ENCODE peak calls at places on chromosome 20, in six cellular contexts. M is IMR-90, Y is mesenchymal stem cell, N is trophoblast cell, C is neuronal stem cell, G is H1. R is an unnamed sample.

GRCh38 chr20:34724172-34724571 is 20.0 kb downstream of the TP53INP2 start:
- DNase-seq in M (no peak), Y (no peak), N (peak; percentile 56), C (no peak), G (no peak), R (no peak)

GRCh38 chr20:8361008-8361652 is 229.1 kb downstream of the PLCB1 start:
- DNase-seq in M (peak; percentile 58), Y (peak; percentile 12), N (peak; percentile 37), C (no peak), G (no peak), R (peak; percentile 33)

GRCh38 chr20:13492001-13492480 is 146.7 kb downstream of the TASP1 start:
- DNase-seq in M (peak; percentile 72), Y (peak; percentile 40), N (peak; percentile 20), C (peak; percentile 68), G (no peak), R (peak; percentile 88)

GRCh38 chr20:19264191-19264590 is 51.7 kb downstream of the SLC24A3 start:
- DNase-seq in M (no peak), Y (no peak), N (no peak), C (no peak), G (no peak), R (no peak)

GRCh38 chr20:20079102-20079784 is 26.9 kb downstream of the CFAP61 start:
- DNase-seq in M (no peak), Y (no peak), N (no peak), C (no peak), G (no peak), R (no peak)

GRCh38 chr20:57632286-57632685 is 12.1 kb upstream of the ZBP1 start:
- DNase-seq in M (no peak), Y (no peak), N (no peak), C (no peak), G (no peak), R (no peak)

GRCh38 chr20:53413188-53413631 is 180.4 kb downstream of the ZNF217 start:
- DNase-seq in M (no peak), Y (no peak), N (peak; percentile 80), C (peak; percentile 8), G (peak; percentile 86), R (peak; percentile 89)

GRCh38 chr20:10447028-10447427 is 11.9 kb downstream of the SLX4IP start:
- DNase-seq in M (peak; percentile 84), Y (peak; percentile 51), N (no peak), C (no peak), G (no peak), R (no peak)

GRCh38 chr20:58544891-58545290 is 29.7 kb upstream of the APCDD1L start:
- DNase-seq in M (no peak), Y (no peak), N (no peak), C (no peak), G (peak; percentile 22), R (no peak)

GRCh38 chr20:36270744-36271638 is 34.7 kb downstream of the AAR2 start:
- DNase-seq in M (no peak), Y (no peak), N (peak; percentile 6), C (no peak), G (no peak), R (peak; percentile 45)

GRCh38 chr20:6533828-6534388 is 233.6 kb upstream of the BMP2 start:
- DNase-seq in M (peak; percentile 88), Y (peak; percentile 81), N (peak; percentile 8), C (no peak), G (no peak), R (no peak)

GRCh38 chr20:37333130-37333847 is 12.7 kb upstream of the SRC start:
- DNase-seq in M (no peak), Y (no peak), N (no peak), C (no peak), G (no peak), R (no peak)
- H4K8ac ChIP-seq in M (no peak overlapping the region), Y (no peak overlapping the region), N (peak overlapping the region; percentile 68), C (no peak overlapping the region), G (peak overlapping the region; percentile 20), R (no peak overlapping the region)

GRCh38 chr20:43658068-43658722 is 8.7 kb upstream of the MYBL2 start:
- DNase-seq in M (peak; percentile 18), Y (peak; percentile 77), N (no peak), C (no peak), G (no peak), R (no peak)

GRCh38 chr20:43655937-43656336 is 11.0 kb upstream of the MYBL2 start:
- DNase-seq in M (no peak), Y (no peak), N (no peak), C (no peak), G (no peak), R (no peak)

GRCh38 chr20:43653966-43654365 is 12.9 kb upstream of the MYBL2 start:
- DNase-seq in M (no peak), Y (no peak), N (no peak), C (no peak), G (no peak), R (no peak)

GRCh38 chr20:43662943-43663655 is 3.8 kb upstream of the MYBL2 start:
- DNase-seq in M (peak; percentile 34), Y (peak; percentile 11), N (peak; percentile 46), C (no peak), G (no peak), R (no peak)

GRCh38 chr20:43658723-43659419 is 8.0 kb upstream of the MYBL2 start:
- DNase-seq in M (no peak), Y (no peak), N (no peak), C (no peak), G (no peak), R (no peak)
- H3K36me3 ChIP-seq in M (no peaks in the 10 kb centered on the region), Y (no peaks in the 10 kb centered on the region), N (no peaks in the 10 kb centered on the region), C (no peaks in the 10 kb centered on the region), G (no peaks in the 10 kb centered on the region), R (no peaks in the 10 kb centered on the region)

GRCh38 chr20:45970646-45971424 is 1.2 kb downstream of the ZNF335 start:
- DNase-seq in M (peak; percentile 19), Y (peak; percentile 24), N (peak; percentile 49), C (no peak), G (no peak), R (no peak)

GRCh38 chr20:45971425-45971674 is 653 bp downstream of the ZNF335 start:
- DNase-seq in M (no peak), Y (no peak), N (peak; percentile 63), C (no peak), G (no peak), R (no peak)

GRCh38 chr20:45972500-45973183 is 639 bp upstream of the ZNF335 start:
- DNase-seq in M (no peak), Y (no peak), N (peak; percentile 99), C (no peak), G (no peak), R (no peak)

GRCh38 chr20:45969712-45970634 is 2.0 kb downstream of the ZNF335 start:
- DNase-seq in M (peak; percentile 64), Y (peak; percentile 74), N (peak; percentile 69), C (peak; percentile 45), G (no peak), R (peak; percentile 87)

GRCh38 chr20:45971675-45972499 is at the start of gene ZNF335:
- DNase-seq in M (peak; percentile 96), Y (peak; percentile 97), N (peak; percentile 95), C (peak; percentile 98), G (peak; percentile 96), R (peak; percentile 97)
- H4K8ac ChIP-seq in M (peak within 1 kb of the TSS; percentile 99), Y (peak within 1 kb of the TSS; percentile 98), N (peak within 1 kb of the TSS; percentile 100), C (peak within 1 kb of the TSS; percentile 97), G (peak within 1 kb of the TSS; percentile 100), R (no peak within 1 kb of the TSS)

GRCh38 chr20:32440758-32441078 is 82.6 kb downstream of the ASXL1 start:
- DNase-seq in M (no peak), Y (no peak), N (no peak), C (no peak), G (no peak), R (no peak)
- H3K36me3 ChIP-seq in M (peaks cover 58% of the 10 kb centered on the region), Y (peaks cover 64% of the 10 kb centered on the region), N (peaks cover 38% of the 10 kb centered on the region), C (peaks cover 27% of the 10 kb centered on the region), G (no peaks in the 10 kb centered on the region), R (peaks cover 4% of the 10 kb centered on the region)

GRCh38 chr20:50116368-50116999 is 3.5 kb upstream of the UBE2V1 start:
- DNase-seq in M (no peak), Y (no peak), N (peak; percentile 14), C (no peak), G (no peak), R (no peak)
- H4K8ac ChIP-seq in M (peak overlapping the region; percentile 94), Y (peak overlapping the region; percentile 97), N (peak overlapping the region; percentile 43), C (no peak overlapping the region), G (peak overlapping the region; percentile 7), R (no peak overlapping the region)

DNA sequence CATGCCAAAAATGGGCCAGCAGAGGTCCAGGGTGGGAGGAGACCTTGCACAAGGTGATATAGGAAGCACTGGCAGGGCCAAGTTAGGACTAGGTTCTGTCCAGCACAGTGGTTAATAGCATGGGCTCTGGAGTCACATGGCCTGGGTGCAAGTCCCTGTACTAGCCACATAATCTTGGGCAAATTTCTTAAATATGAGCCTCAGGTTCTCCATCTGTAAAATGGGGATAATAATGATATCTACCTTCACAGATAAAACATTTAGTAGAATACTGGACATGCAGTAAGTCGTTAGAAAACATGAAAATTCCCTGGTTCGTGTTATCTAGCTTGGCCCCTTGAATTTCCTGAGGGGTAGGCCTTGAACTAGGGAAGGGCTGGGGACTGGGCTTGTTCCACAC is 6.2 kb downstream of the CTSA start:
- DNase-seq in M (no peak), Y (no peak), N (no peak), C (no peak), G (no peak), R (no peak)
- H3K36me3 ChIP-seq in M (peaks cover 64% of the 10 kb centered on the region), Y (peaks cover 72% of the 10 kb centered on the region), N (peaks cover 34% of the 10 kb centered on the region), C (peaks cover 24% of the 10 kb centered on the region), G (peaks cover 15% of the 10 kb centered on the region), R (peaks cover 7% of the 10 kb centered on the region)

DNA sequence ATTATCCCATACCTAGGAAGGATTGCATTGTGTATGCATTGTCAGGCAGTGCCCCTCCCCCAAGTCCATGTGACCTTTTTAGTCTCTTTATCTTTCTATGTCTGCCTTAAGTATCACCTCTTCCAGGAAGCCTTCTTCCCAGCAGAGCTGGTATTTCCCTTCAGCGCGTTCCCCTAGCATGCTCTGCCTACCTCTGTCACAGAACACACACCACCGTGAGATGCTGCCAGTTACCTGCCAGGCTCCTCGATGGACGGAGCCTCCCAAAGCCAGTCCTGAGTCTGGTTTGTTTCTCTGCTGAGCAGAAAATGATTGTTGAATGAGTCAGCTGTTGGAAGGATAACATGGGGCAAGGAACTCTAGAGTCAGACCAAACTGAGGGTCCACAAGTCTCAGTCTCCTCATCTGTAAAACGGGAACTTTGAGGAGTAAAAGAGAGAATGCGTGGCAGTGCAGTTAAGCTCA is 11.3 kb upstream of the ZNF335 start:
- DNase-seq in M (no peak), Y (no peak), N (peak; percentile 22), C (no peak), G (no peak), R (peak; percentile 42)
- H4K8ac ChIP-seq in M (no peak overlapping the region), Y (no peak overlapping the region), N (no peak overlapping the region), C (no peak overlapping the region), G (no peak overlapping the region), R (no peak overlapping the region)